ENCODE peak calls at places on chromosomes 2 and 18, in four cellular contexts. B is right lobe of liver, E is Peyer's patch, W is suprapubic skin. Y is an unnamed sample.

GRCh38 chr2:70143314-70144150 is 47.3 kb downstream of the C2orf42 start:
- DNase-seq in B (peak), E (peak), W (no peak), Y (peak)

GRCh38 chr2:240338274-240338673 is 97.2 kb upstream of the GPC1 start:
- DNase-seq in B (no peak), E (no peak), W (no peak), Y (no peak)

GRCh38 chr2:11482473-11483031 is 16.6 kb upstream of the E2F6 start:
- DNase-seq in B (no peak), E (peak), W (no peak), Y (no peak)

GRCh38 chr2:70709275-70709674 is 58.7 kb downstream of the ADD2 start:
- DNase-seq in B (no peak), E (no peak), W (no peak), Y (no peak)

GRCh38 chr2:45285791-45286390 is 276.6 kb upstream of the SIX2 start:
- DNase-seq in B (no peak), E (no peak), W (no peak), Y (no peak)

GRCh38 chr2:197633109-197633657 is 42.2 kb downstream of the RFTN2 start:
- DNase-seq in B (no peak), E (no peak), W (no peak), Y (no peak)

GRCh38 chr18:3294435-3295080 is 32.6 kb downstream of the MYL12B start:
- DNase-seq in B (no peak), E (no peak), W (no peak), Y (no peak)

GRCh38 chr2:181892795-181893435 is 1.4 kb downstream of the ITPRID2 start:
- DNase-seq in B (no peak), E (no peak), W (no peak), Y (no peak)

GRCh38 chr2:7887441-7887840 is 794.4 kb upstream of the ID2 start:
- DNase-seq in B (no peak), E (no peak), W (no peak), Y (no peak)

GRCh38 chr2:179129574-179130238 is 79.8 kb upstream of the CCDC141 start:
- DNase-seq in B (no peak), E (no peak), W (no peak), Y (no peak)

GRCh38 chr2:2101924-2102323 is 229.2 kb downstream of the MYT1L start:
- DNase-seq in B (no peak), E (no peak), W (no peak), Y (no peak)

GRCh38 chr2:68653538-68653982 is 10.2 kb downstream of the PROKR1 start:
- DNase-seq in B (no peak), E (no peak), W (no peak), Y (no peak)

GRCh38 chr2:203061346-203061745 is 46.7 kb downstream of the NBEAL1 start:
- DNase-seq in B (no peak), E (no peak), W (no peak), Y (no peak)

GRCh38 chr2:200054681-200055468 is 99.5 kb downstream of the MAIP1 start:
- DNase-seq in B (no peak), E (no peak), W (no peak), Y (no peak)

GRCh38 chr18:53152478-53152877 is 812.5 kb downstream of the DCC start:
- DNase-seq in B (no peak), E (no peak), W (no peak), Y (no peak)

GRCh38 chr2:64636105-64636873 is 17.4 kb downstream of the SERTAD2 start:
- DNase-seq in B (no peak), E (no peak), W (no peak), Y (peak)
- H3K4me3 ChIP-seq in B (no peak), E (no peak), W (no peak), Y (no peak)

GRCh38 chr18:79396431-79397287 is 929 bp downstream of the NFATC1 start:
- DNase-seq in B (peak), E (peak), W (no peak), Y (no peak)
- TF ChIP-seq POLR2A in B (no peak), E (no peak), W (no peak), Y (no peak)

GRCh38 chr2:118834901-118835738 is 12.3 kb downstream of the EN1 start:
- DNase-seq in B (no peak), E (no peak), W (peak), Y (no peak)
- H3K4me3 ChIP-seq in B (peak), E (peak), W (peak), Y (peak)

DNA sequence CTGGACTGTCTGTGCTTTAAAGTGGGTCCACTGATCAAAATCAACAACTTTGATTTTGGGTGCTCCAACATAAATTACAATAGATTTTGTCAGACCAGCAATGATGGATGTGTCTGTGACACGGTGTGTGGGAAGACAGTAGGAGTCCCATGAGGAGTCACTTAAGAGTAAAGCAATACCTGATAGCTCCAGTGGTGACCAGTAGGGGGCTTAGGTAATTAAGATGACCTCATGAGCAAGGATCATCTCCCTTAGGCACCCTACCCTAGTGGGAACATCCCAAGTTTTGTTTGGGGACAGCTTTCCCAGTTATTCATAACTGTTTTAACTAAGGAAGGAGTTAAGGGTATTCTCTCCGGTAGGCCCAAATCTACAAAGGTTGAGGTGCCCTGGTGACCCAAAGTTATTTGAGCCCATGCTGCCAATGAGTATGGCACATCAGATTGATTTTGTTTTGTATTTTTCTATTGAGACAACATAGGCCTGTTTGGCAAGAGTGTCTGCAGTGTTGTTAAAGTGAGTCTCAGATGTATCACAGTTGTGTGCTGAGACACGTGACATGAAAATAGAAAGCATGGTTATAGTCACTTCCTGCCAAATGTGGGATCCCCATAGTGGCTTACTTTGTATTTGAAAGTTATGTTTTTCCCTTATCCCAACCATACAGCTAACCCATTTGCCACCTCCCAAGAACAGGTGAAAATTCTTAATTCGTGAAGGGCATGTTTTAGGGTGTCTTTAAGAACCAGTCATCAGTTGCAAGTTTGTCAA is 1337.6 kb upstream of the SLC39A10 start:
- DNase-seq in B (no peak), E (no peak), W (no peak), Y (no peak)
- TF ChIP-seq POLR2A in B (no peak), E (no peak), W (no peak), Y (no peak)

DNA sequence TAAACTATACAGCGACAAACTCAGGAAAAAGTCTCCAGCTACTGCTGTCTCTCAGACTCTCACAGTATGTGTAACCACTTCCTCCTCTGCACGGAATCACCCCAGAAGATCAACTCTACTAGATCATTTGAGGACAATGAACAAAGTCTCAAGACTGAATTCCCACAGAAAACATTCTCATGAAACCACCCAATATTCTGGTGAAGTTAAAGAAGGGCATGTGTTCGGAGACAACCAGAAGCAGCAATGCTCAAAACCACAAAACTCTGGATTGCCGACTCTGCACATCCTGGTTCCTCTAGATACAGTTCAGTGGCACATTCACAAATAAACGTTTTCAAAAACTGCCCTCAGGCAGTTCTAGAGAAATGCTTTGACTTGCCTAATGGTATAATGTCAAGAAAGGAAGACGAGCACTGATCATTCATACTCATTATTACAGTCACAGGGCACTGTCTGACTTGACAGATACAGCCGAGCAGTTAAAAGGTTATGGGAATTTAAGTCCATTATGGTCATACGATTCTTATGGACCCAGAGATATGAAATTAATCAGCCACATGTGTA is 91.9 kb upstream of the STK17B start:
- DNase-seq in B (no peak), E (no peak), W (no peak), Y (no peak)
- H3K4me3 ChIP-seq in B (no peak), E (no peak), W (no peak), Y (no peak)

GRCh38 chr2:167943877-167944276 is 303.5 kb downstream of the STK39 start:
- DNase-seq in B (no peak), E (no peak), W (no peak), Y (no peak)
- TF ChIP-seq POLR2A in B (no peak), E (no peak), W (no peak), Y (no peak)

GRCh38 chr2:46535360-46535759 is 56.0 kb downstream of the TMEM247 start:
- DNase-seq in B (no peak), E (no peak), W (no peak), Y (no peak)
- H3K4me3 ChIP-seq in B (no peak), E (no peak), W (no peak), Y (no peak)